ENCODE peak calls at places on chromosome 21, in seven cellular contexts. One of them, this sample, is unnamed.
A peak's percentile ranks its signal among the peaks of the same experiment; 100 is the strongest.

GRCh38 chr21:26127918-26128317 is 42.7 kb downstream of the APP start:
- DNase-seq in HCT116: no peak
- DNase-seq in GM12878: no peak
- DNase-seq in HepG2: no peak
- DNase-seq in H1: no peak
- DNase-seq in K562: no peak
- DNase-seq in SK-N-SH: no peak
- DNase-seq in this sample: no peak

GRCh38 chr21:15682182-15682895 is 47.4 kb upstream of the USP25 start:
- DNase-seq in HCT116: no peak
- DNase-seq in GM12878: no peak
- DNase-seq in HepG2: peak; percentile 49
- DNase-seq in H1: no peak
- DNase-seq in K562: no peak
- DNase-seq in SK-N-SH: no peak
- DNase-seq in this sample: no peak

GRCh38 chr21:31873275-31873695 is 465 bp downstream of the HUNK start:
- DNase-seq in HCT116: no peak
- DNase-seq in GM12878: no peak
- DNase-seq in HepG2: no peak
- DNase-seq in H1: no peak
- DNase-seq in K562: no peak
- DNase-seq in SK-N-SH: peak; percentile 88
- DNase-seq in this sample: no peak

GRCh38 chr21:28066051-28066450 is 926.6 kb downstream of the LTN1 start:
- DNase-seq in HCT116: no peak
- DNase-seq in GM12878: no peak
- DNase-seq in HepG2: no peak
- DNase-seq in H1: no peak
- DNase-seq in K562: no peak
- DNase-seq in SK-N-SH: no peak
- DNase-seq in this sample: no peak

GRCh38 chr21:15000076-15000475 is 64.7 kb downstream of the NRIP1 start:
- DNase-seq in HCT116: no peak
- DNase-seq in GM12878: no peak
- DNase-seq in HepG2: no peak
- DNase-seq in H1: no peak
- DNase-seq in K562: no peak
- DNase-seq in SK-N-SH: no peak
- DNase-seq in this sample: no peak

GRCh38 chr21:36535618-36536241 is 55.8 kb upstream of the CLDN14 start:
- DNase-seq in HCT116: no peak
- DNase-seq in GM12878: peak; percentile 96
- DNase-seq in HepG2: no peak
- DNase-seq in H1: no peak
- DNase-seq in K562: no peak
- DNase-seq in SK-N-SH: no peak
- DNase-seq in this sample: no peak

GRCh38 chr21:34986561-34987533 is 62.3 kb downstream of the RUNX1 start:
- DNase-seq in HCT116: peak; percentile 93
- DNase-seq in GM12878: peak; percentile 72
- DNase-seq in HepG2: peak; percentile 84
- DNase-seq in H1: peak; percentile 15
- DNase-seq in K562: no peak
- DNase-seq in SK-N-SH: no peak
- DNase-seq in this sample: peak; percentile 54

GRCh38 chr21:42157606-42158310 is 61.2 kb upstream of the ABCG1 start:
- DNase-seq in HCT116: no peak
- DNase-seq in GM12878: no peak
- DNase-seq in HepG2: no peak
- DNase-seq in H1: no peak
- DNase-seq in K562: no peak
- DNase-seq in SK-N-SH: no peak
- DNase-seq in this sample: no peak

GRCh38 chr21:31173881-31174555 is 135.7 kb upstream of the KRTAP19-8 start:
- DNase-seq in HCT116: no peak
- DNase-seq in GM12878: no peak
- DNase-seq in HepG2: no peak
- DNase-seq in H1: no peak
- DNase-seq in K562: no peak
- DNase-seq in SK-N-SH: peak; percentile 76
- DNase-seq in this sample: no peak

GRCh38 chr21:39533545-39534226 is 79.1 kb upstream of the B3GALT5 start:
- DNase-seq in HCT116: no peak
- DNase-seq in GM12878: no peak
- DNase-seq in HepG2: no peak
- DNase-seq in H1: no peak
- DNase-seq in K562: no peak
- DNase-seq in SK-N-SH: no peak
- DNase-seq in this sample: no peak

GRCh38 chr21:21383126-21383525 is 384.9 kb downstream of the NCAM2 start:
- DNase-seq in HCT116: no peak
- DNase-seq in GM12878: no peak
- DNase-seq in HepG2: no peak
- DNase-seq in H1: no peak
- DNase-seq in K562: no peak
- DNase-seq in SK-N-SH: no peak
- DNase-seq in this sample: no peak

GRCh38 chr21:32022141-32022540 is 149.3 kb downstream of the HUNK start:
- DNase-seq in HCT116: no peak
- DNase-seq in GM12878: no peak
- DNase-seq in HepG2: no peak
- DNase-seq in H1: no peak
- DNase-seq in K562: no peak
- DNase-seq in SK-N-SH: no peak
- DNase-seq in this sample: no peak

GRCh38 chr21:17930102-17930501 is 110.9 kb upstream of the C21orf91 start:
- DNase-seq in HCT116: no peak
- DNase-seq in GM12878: no peak
- DNase-seq in HepG2: no peak
- DNase-seq in H1: no peak
- DNase-seq in K562: no peak
- DNase-seq in SK-N-SH: no peak
- DNase-seq in this sample: no peak

GRCh38 chr21:39220150-39220549 is 36.9 kb upstream of the PSMG1 start:
- DNase-seq in HCT116: no peak
- DNase-seq in GM12878: no peak
- DNase-seq in HepG2: no peak
- DNase-seq in H1: no peak
- DNase-seq in K562: no peak
- DNase-seq in SK-N-SH: no peak
- DNase-seq in this sample: no peak

GRCh38 chr21:46581780-46582307 is 23.0 kb downstream of the S100B start:
- DNase-seq in HCT116: no peak
- DNase-seq in GM12878: no peak
- DNase-seq in HepG2: peak; percentile 79
- DNase-seq in H1: no peak
- DNase-seq in K562: no peak
- DNase-seq in SK-N-SH: no peak
- DNase-seq in this sample: no peak

GRCh38 chr21:39613029-39613934 is 542 bp downstream of the B3GALT5 start:
- DNase-seq in HCT116: no peak
- DNase-seq in GM12878: no peak
- DNase-seq in HepG2: no peak
- DNase-seq in H1: no peak
- DNase-seq in K562: no peak
- DNase-seq in SK-N-SH: peak; percentile 45
- DNase-seq in this sample: no peak

GRCh38 chr21:46617267-46618051 is 12.6 kb upstream of the S100B start:
- DNase-seq in HCT116: no peak
- DNase-seq in GM12878: no peak
- DNase-seq in HepG2: no peak
- DNase-seq in H1: no peak
- DNase-seq in K562: no peak
- DNase-seq in SK-N-SH: no peak
- DNase-seq in this sample: no peak

GRCh38 chr21:15210235-15210678 is 145.5 kb upstream of the NRIP1 start:
- DNase-seq in HCT116: no peak
- DNase-seq in GM12878: no peak
- DNase-seq in HepG2: peak; percentile 92
- DNase-seq in H1: no peak
- DNase-seq in K562: peak; percentile 41
- DNase-seq in SK-N-SH: no peak
- DNase-seq in this sample: no peak

GRCh38 chr21:36350282-36350910 is 30.4 kb downstream of the MORC3 start:
- DNase-seq in HCT116: no peak
- DNase-seq in GM12878: no peak
- DNase-seq in HepG2: no peak
- DNase-seq in H1: no peak
- DNase-seq in K562: no peak
- DNase-seq in SK-N-SH: no peak
- DNase-seq in this sample: no peak

GRCh38 chr21:25936776-25937175 is 202.0 kb downstream of the GABPA start:
- DNase-seq in HCT116: no peak
- DNase-seq in GM12878: no peak
- DNase-seq in HepG2: no peak
- DNase-seq in H1: no peak
- DNase-seq in K562: no peak
- DNase-seq in SK-N-SH: no peak
- DNase-seq in this sample: no peak

GRCh38 chr21:14871861-14872260 is 192.9 kb downstream of the NRIP1 start:
- DNase-seq in HCT116: no peak
- DNase-seq in GM12878: no peak
- DNase-seq in HepG2: no peak
- DNase-seq in H1: no peak
- DNase-seq in K562: no peak
- DNase-seq in SK-N-SH: no peak
- DNase-seq in this sample: no peak

GRCh38 chr21:15638856-15639549 is 90.8 kb upstream of the USP25 start:
- DNase-seq in HCT116: no peak
- DNase-seq in GM12878: no peak
- DNase-seq in HepG2: peak; percentile 60
- DNase-seq in H1: no peak
- DNase-seq in K562: no peak
- DNase-seq in SK-N-SH: no peak
- DNase-seq in this sample: no peak

GRCh38 chr21:36420571-36421339 is 35.6 kb downstream of the CHAF1B start:
- DNase-seq in HCT116: no peak
- DNase-seq in GM12878: no peak
- DNase-seq in HepG2: no peak
- DNase-seq in H1: no peak
- DNase-seq in K562: no peak
- DNase-seq in SK-N-SH: no peak
- DNase-seq in this sample: no peak

GRCh38 chr21:39696620-39697019 is 48.4 kb upstream of the IGSF5 start:
- DNase-seq in HCT116: no peak
- DNase-seq in GM12878: no peak
- DNase-seq in HepG2: no peak
- DNase-seq in H1: no peak
- DNase-seq in K562: no peak
- DNase-seq in SK-N-SH: no peak
- DNase-seq in this sample: no peak

GRCh38 chr21:15445327-15445726 is 284.5 kb upstream of the USP25 start:
- DNase-seq in HCT116: no peak
- DNase-seq in GM12878: peak; percentile 19
- DNase-seq in HepG2: no peak
- DNase-seq in H1: peak; percentile 36
- DNase-seq in K562: no peak
- DNase-seq in SK-N-SH: no peak
- DNase-seq in this sample: no peak

GRCh38 chr21:14956826-14957225 is 108.0 kb downstream of the NRIP1 start:
- DNase-seq in HCT116: no peak
- DNase-seq in GM12878: no peak
- DNase-seq in HepG2: no peak
- DNase-seq in H1: no peak
- DNase-seq in K562: no peak
- DNase-seq in SK-N-SH: no peak
- DNase-seq in this sample: no peak

GRCh38 chr21:34942911-34943310 is 106.2 kb downstream of the RUNX1 start:
- DNase-seq in HCT116: no peak
- DNase-seq in GM12878: no peak
- DNase-seq in HepG2: no peak
- DNase-seq in H1: no peak
- DNase-seq in K562: no peak
- DNase-seq in SK-N-SH: no peak
- DNase-seq in this sample: no peak

GRCh38 chr21:40016234-40016633 is 149.0 kb downstream of the PCP4 start:
- DNase-seq in HCT116: no peak
- DNase-seq in GM12878: no peak
- DNase-seq in HepG2: no peak
- DNase-seq in H1: no peak
- DNase-seq in K562: no peak
- DNase-seq in SK-N-SH: no peak
- DNase-seq in this sample: no peak

GRCh38 chr21:44684077-44684476 is 2.1 kb upstream of the KRTAP12-1 start:
- DNase-seq in HCT116: no peak
- DNase-seq in GM12878: no peak
- DNase-seq in HepG2: no peak
- DNase-seq in H1: no peak
- DNase-seq in K562: no peak
- DNase-seq in SK-N-SH: no peak
- DNase-seq in this sample: no peak
- H3K27me3 ChIP-seq in HCT116: peaks cover 3% of the 10 kb centered on the region
- H3K27me3 ChIP-seq in GM12878: no peaks in the 10 kb centered on the region
- H3K27me3 ChIP-seq in HepG2: peaks cover 1% of the 10 kb centered on the region
- H3K27me3 ChIP-seq in H1: no peaks in the 10 kb centered on the region
- H3K27me3 ChIP-seq in K562: peaks cover 55% of the 10 kb centered on the region
- H3K27me3 ChIP-seq in SK-N-SH: peaks cover 44% of the 10 kb centered on the region
- H3K27me3 ChIP-seq in this sample: peaks cover 20% of the 10 kb centered on the region

GRCh38 chr21:37551406-37552355 is 185.1 kb downstream of the DYRK1A start:
- DNase-seq in HCT116: no peak
- DNase-seq in GM12878: no peak
- DNase-seq in HepG2: peak; percentile 53
- DNase-seq in H1: no peak
- DNase-seq in K562: no peak
- DNase-seq in SK-N-SH: no peak
- DNase-seq in this sample: no peak
- TF ChIP-seq YY1 in HCT116: no peak
- TF ChIP-seq YY1 in GM12878: no peak
- TF ChIP-seq YY1 in HepG2: no peak
- TF ChIP-seq YY1 in H1: no peak
- TF ChIP-seq YY1 in K562: no peak
- TF ChIP-seq YY1 in SK-N-SH: no peak
- TF ChIP-seq YY1 in this sample: no peak

GRCh38 chr21:33265664-33266049 is 510 bp upstream of the IL10RB start:
- DNase-seq in HCT116: no peak
- DNase-seq in GM12878: peak; percentile 68
- DNase-seq in HepG2: no peak
- DNase-seq in H1: no peak
- DNase-seq in K562: peak; percentile 48
- DNase-seq in SK-N-SH: no peak
- DNase-seq in this sample: no peak
- H3K4me3 ChIP-seq in HCT116: peak overlapping the region; percentile 79
- H3K4me3 ChIP-seq in GM12878: peak overlapping the region; percentile 81
- H3K4me3 ChIP-seq in HepG2: peak overlapping the region; percentile 85
- H3K4me3 ChIP-seq in H1: peak overlapping the region; percentile 67
- H3K4me3 ChIP-seq in K562: peak overlapping the region; percentile 93
- H3K4me3 ChIP-seq in SK-N-SH: peak overlapping the region; percentile 96
- H3K4me3 ChIP-seq in this sample: peak overlapping the region; percentile 49

GRCh38 chr21:41098076-41098475 is 69.9 kb upstream of the BACE2 start:
- DNase-seq in HCT116: no peak
- DNase-seq in GM12878: no peak
- DNase-seq in HepG2: no peak
- DNase-seq in H1: no peak
- DNase-seq in K562: no peak
- DNase-seq in SK-N-SH: no peak
- DNase-seq in this sample: no peak
- H3K27me3 ChIP-seq in HCT116: peaks cover 5% of the 10 kb centered on the region
- H3K27me3 ChIP-seq in GM12878: no peaks in the 10 kb centered on the region
- H3K27me3 ChIP-seq in HepG2: no peaks in the 10 kb centered on the region
- H3K27me3 ChIP-seq in H1: no peaks in the 10 kb centered on the region
- H3K27me3 ChIP-seq in K562: no peaks in the 10 kb centered on the region
- H3K27me3 ChIP-seq in SK-N-SH: no peaks in the 10 kb centered on the region
- H3K27me3 ChIP-seq in this sample: no peaks in the 10 kb centered on the region

GRCh38 chr21:22728091-22728490 is 1729.9 kb downstream of the NCAM2 start:
- DNase-seq in HCT116: no peak
- DNase-seq in GM12878: no peak
- DNase-seq in HepG2: no peak
- DNase-seq in H1: no peak
- DNase-seq in K562: no peak
- DNase-seq in SK-N-SH: no peak
- DNase-seq in this sample: peak; percentile 5
- TF ChIP-seq YY1 in HCT116: no peak
- TF ChIP-seq YY1 in GM12878: no peak
- TF ChIP-seq YY1 in HepG2: no peak
- TF ChIP-seq YY1 in H1: no peak
- TF ChIP-seq YY1 in K562: no peak
- TF ChIP-seq YY1 in SK-N-SH: no peak
- TF ChIP-seq YY1 in this sample: no peak

This sample was measured in NT2/D1.